ENCODE peak calls at places on chromosomes 11 and 22, in ten cellular contexts. One of them, this sample, is unnamed.

GRCh38 chr11:112315057-112315720 is 54.5 kb upstream of the PLET1 start:
- DNase-seq in GM12865: no peak
- DNase-seq in left lung: no peak
- DNase-seq in CD4-positive, alpha-beta T cell: no peak
- DNase-seq in heart right ventricle: no peak
- DNase-seq in Panc1: no peak
- DNase-seq in foreskin keratinocyte: no peak
- DNase-seq in activated CD8-positive, alpha-beta T cell treated with anti-CD3 and anti-CD28 coated beads for 36 hours: no peak
- DNase-seq in kidney epithelial cell: no peak
- DNase-seq in choroid plexus epithelial cell: no peak
- DNase-seq in this sample: no peak

GRCh38 chr22:22369962-22370265 is 125.3 kb downstream of the VPREB1 start:
- DNase-seq in GM12865: no peak
- DNase-seq in left lung: no peak
- DNase-seq in CD4-positive, alpha-beta T cell: no peak
- DNase-seq in heart right ventricle: no peak
- DNase-seq in Panc1: no peak
- DNase-seq in foreskin keratinocyte: no peak
- DNase-seq in activated CD8-positive, alpha-beta T cell treated with anti-CD3 and anti-CD28 coated beads for 36 hours: no peak
- DNase-seq in kidney epithelial cell: no peak
- DNase-seq in choroid plexus epithelial cell: no peak
- DNase-seq in this sample: no peak

GRCh38 chr11:125674210-125674609 is 6.4 kb downstream of the ACRV1 start:
- DNase-seq in GM12865: no peak
- DNase-seq in left lung: no peak
- DNase-seq in CD4-positive, alpha-beta T cell: no peak
- DNase-seq in heart right ventricle: no peak
- DNase-seq in Panc1: no peak
- DNase-seq in foreskin keratinocyte: no peak
- DNase-seq in activated CD8-positive, alpha-beta T cell treated with anti-CD3 and anti-CD28 coated beads for 36 hours: no peak
- DNase-seq in kidney epithelial cell: no peak
- DNase-seq in choroid plexus epithelial cell: no peak
- DNase-seq in this sample: no peak

GRCh38 chr11:11659567-11660341 is 37.9 kb upstream of the GALNT18 start:
- DNase-seq in GM12865: peak
- DNase-seq in left lung: no peak
- DNase-seq in CD4-positive, alpha-beta T cell: no peak
- DNase-seq in heart right ventricle: no peak
- DNase-seq in Panc1: no peak
- DNase-seq in foreskin keratinocyte: peak
- DNase-seq in activated CD8-positive, alpha-beta T cell treated with anti-CD3 and anti-CD28 coated beads for 36 hours: no peak
- DNase-seq in kidney epithelial cell: no peak
- DNase-seq in choroid plexus epithelial cell: no peak
- DNase-seq in this sample: no peak

GRCh38 chr11:128568166-128568778 is 19.1 kb downstream of the ETS1 start:
- DNase-seq in GM12865: no peak
- DNase-seq in left lung: no peak
- DNase-seq in CD4-positive, alpha-beta T cell: no peak
- DNase-seq in heart right ventricle: peak
- DNase-seq in Panc1: no peak
- DNase-seq in foreskin keratinocyte: no peak
- DNase-seq in activated CD8-positive, alpha-beta T cell treated with anti-CD3 and anti-CD28 coated beads for 36 hours: peak
- DNase-seq in kidney epithelial cell: no peak
- DNase-seq in choroid plexus epithelial cell: no peak
- DNase-seq in this sample: no peak

GRCh38 chr22:37455896-37456295 is 28.6 kb upstream of the ELFN2 start:
- DNase-seq in GM12865: no peak
- DNase-seq in left lung: no peak
- DNase-seq in CD4-positive, alpha-beta T cell: no peak
- DNase-seq in heart right ventricle: no peak
- DNase-seq in Panc1: no peak
- DNase-seq in foreskin keratinocyte: no peak
- DNase-seq in activated CD8-positive, alpha-beta T cell treated with anti-CD3 and anti-CD28 coated beads for 36 hours: no peak
- DNase-seq in kidney epithelial cell: no peak
- DNase-seq in choroid plexus epithelial cell: peak
- DNase-seq in this sample: no peak

GRCh38 chr11:87466228-87466627 is 428.5 kb downstream of the TMEM135 start:
- DNase-seq in GM12865: no peak
- DNase-seq in left lung: no peak
- DNase-seq in CD4-positive, alpha-beta T cell: no peak
- DNase-seq in heart right ventricle: no peak
- DNase-seq in Panc1: no peak
- DNase-seq in foreskin keratinocyte: no peak
- DNase-seq in activated CD8-positive, alpha-beta T cell treated with anti-CD3 and anti-CD28 coated beads for 36 hours: no peak
- DNase-seq in kidney epithelial cell: no peak
- DNase-seq in choroid plexus epithelial cell: no peak
- DNase-seq in this sample: no peak

GRCh38 chr11:115127790-115128189 is 376.4 kb downstream of the CADM1 start:
- DNase-seq in GM12865: no peak
- DNase-seq in left lung: no peak
- DNase-seq in CD4-positive, alpha-beta T cell: no peak
- DNase-seq in heart right ventricle: no peak
- DNase-seq in Panc1: no peak
- DNase-seq in foreskin keratinocyte: peak
- DNase-seq in activated CD8-positive, alpha-beta T cell treated with anti-CD3 and anti-CD28 coated beads for 36 hours: no peak
- DNase-seq in kidney epithelial cell: no peak
- DNase-seq in choroid plexus epithelial cell: no peak
- DNase-seq in this sample: no peak

DNA sequence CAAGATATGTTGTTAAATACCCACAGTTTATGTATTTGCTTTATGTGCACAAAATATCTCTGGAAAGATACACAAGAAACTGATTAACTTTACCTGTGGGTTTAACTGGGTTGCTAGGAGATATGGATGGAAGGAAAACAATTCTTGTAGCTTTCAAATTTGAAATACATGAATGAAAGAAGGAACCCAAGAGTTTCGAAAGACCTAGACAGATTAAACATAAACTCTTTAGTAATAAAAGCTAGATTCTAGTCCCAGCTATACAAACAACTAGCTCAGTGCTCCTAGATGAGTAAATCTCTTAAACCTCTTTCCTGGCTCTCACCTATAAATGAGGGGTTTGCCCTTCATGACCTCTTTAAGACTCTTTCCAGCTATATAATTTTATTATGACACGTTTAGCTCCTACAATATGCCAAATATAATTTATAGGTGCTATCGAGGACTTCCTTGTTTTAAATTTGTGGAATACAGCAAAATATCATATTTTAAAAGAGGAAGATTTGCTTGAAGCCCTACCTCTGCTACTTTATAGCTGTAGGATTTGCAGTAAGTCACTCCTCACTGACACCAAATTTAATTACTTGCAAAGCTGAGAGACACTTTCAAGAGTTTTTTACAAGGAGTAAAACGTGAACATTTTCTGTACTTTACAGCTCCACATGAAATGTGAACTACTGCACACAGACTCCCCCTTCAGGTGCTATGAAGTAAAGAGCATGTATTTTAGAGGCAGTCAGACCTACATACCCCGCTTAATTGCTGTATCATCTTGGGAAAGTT is 50.7 kb downstream of the RRAS2 start:
- DNase-seq in GM12865: peak
- DNase-seq in left lung: no peak
- DNase-seq in CD4-positive, alpha-beta T cell: no peak
- DNase-seq in heart right ventricle: no peak
- DNase-seq in Panc1: no peak
- DNase-seq in foreskin keratinocyte: no peak
- DNase-seq in activated CD8-positive, alpha-beta T cell treated with anti-CD3 and anti-CD28 coated beads for 36 hours: no peak
- DNase-seq in kidney epithelial cell: no peak
- DNase-seq in choroid plexus epithelial cell: peak
- DNase-seq in this sample: peak
- TF ChIP-seq CTCF in GM12865: peak
- TF ChIP-seq CTCF in left lung: peak
- TF ChIP-seq CTCF in CD4-positive, alpha-beta T cell: peak
- TF ChIP-seq CTCF in heart right ventricle: no peak
- TF ChIP-seq CTCF in Panc1: peak
- TF ChIP-seq CTCF in foreskin keratinocyte: peak
- TF ChIP-seq CTCF in activated CD8-positive, alpha-beta T cell treated with anti-CD3 and anti-CD28 coated beads for 36 hours: peak
- TF ChIP-seq CTCF in kidney epithelial cell: peak
- TF ChIP-seq CTCF in choroid plexus epithelial cell: peak
- TF ChIP-seq CTCF in this sample: peak

DNA sequence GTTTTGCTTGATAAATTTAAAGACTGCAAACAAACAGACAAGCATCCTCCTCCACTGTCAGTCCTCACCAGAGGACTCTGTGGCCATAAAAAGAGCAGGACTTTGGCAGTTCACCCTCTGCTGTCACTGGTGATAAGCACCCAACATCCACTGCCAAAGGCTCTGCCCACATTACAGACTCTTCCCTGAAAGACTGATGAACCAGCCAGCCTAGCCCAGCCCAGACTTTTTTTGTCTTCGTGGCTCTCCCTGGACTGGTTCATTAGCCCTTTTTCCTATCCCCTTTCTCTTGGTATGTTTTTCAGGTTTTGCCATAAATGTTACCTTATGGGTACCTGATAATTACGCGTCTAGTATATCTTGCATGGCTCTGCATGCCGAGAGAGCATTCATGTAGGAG is 15.1 kb downstream of the ST14 start:
- DNase-seq in GM12865: no peak
- DNase-seq in left lung: no peak
- DNase-seq in CD4-positive, alpha-beta T cell: no peak
- DNase-seq in heart right ventricle: no peak
- DNase-seq in Panc1: no peak
- DNase-seq in foreskin keratinocyte: no peak
- DNase-seq in activated CD8-positive, alpha-beta T cell treated with anti-CD3 and anti-CD28 coated beads for 36 hours: no peak
- DNase-seq in kidney epithelial cell: no peak
- DNase-seq in choroid plexus epithelial cell: no peak
- DNase-seq in this sample: no peak
- TF ChIP-seq CTCF in GM12865: no peak
- TF ChIP-seq CTCF in left lung: no peak
- TF ChIP-seq CTCF in CD4-positive, alpha-beta T cell: no peak
- TF ChIP-seq CTCF in heart right ventricle: no peak
- TF ChIP-seq CTCF in Panc1: no peak
- TF ChIP-seq CTCF in foreskin keratinocyte: no peak
- TF ChIP-seq CTCF in activated CD8-positive, alpha-beta T cell treated with anti-CD3 and anti-CD28 coated beads for 36 hours: no peak
- TF ChIP-seq CTCF in kidney epithelial cell: no peak
- TF ChIP-seq CTCF in choroid plexus epithelial cell: no peak
- TF ChIP-seq CTCF in this sample: no peak

DNA sequence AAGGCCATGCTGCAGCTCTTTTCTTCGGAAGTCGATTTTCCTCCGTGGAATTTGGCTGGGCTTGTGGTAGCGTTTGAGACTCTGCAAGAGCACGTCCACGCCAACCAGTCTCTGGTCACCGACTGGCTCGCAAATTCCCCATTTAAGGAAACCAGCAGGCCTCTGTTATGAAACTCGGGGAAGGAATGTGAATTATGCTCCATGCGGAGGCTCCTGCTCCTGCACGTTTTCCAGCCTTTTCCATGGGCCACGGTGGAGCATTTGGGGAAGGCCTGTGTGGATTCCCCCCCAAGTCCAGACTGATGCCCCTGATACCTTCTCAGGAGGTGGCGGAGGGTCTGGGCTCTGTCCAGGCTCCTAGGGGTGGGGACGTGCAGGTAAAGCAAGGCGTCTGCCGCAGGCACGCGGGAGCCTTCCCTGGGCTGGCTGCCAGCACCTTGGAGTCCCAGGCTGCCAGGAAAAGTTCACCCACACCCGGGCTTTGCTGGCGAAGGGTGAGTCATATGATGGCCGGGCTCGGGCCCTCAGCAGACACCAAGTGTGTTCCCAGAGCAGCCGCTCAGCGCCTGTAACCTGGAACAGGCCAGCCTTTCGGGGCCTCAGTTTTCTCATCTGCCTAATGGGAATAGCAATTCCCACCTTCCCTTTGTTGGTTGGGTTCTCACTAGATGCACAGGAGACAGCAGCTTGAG is 41.9 kb downstream of the LRP5 start:
- DNase-seq in GM12865: no peak
- DNase-seq in left lung: peak
- DNase-seq in CD4-positive, alpha-beta T cell: no peak
- DNase-seq in heart right ventricle: peak
- DNase-seq in Panc1: peak
- DNase-seq in foreskin keratinocyte: peak
- DNase-seq in activated CD8-positive, alpha-beta T cell treated with anti-CD3 and anti-CD28 coated beads for 36 hours: no peak
- DNase-seq in kidney epithelial cell: peak
- DNase-seq in choroid plexus epithelial cell: peak
- DNase-seq in this sample: no peak
- TF ChIP-seq CTCF in GM12865: no peak
- TF ChIP-seq CTCF in left lung: no peak
- TF ChIP-seq CTCF in CD4-positive, alpha-beta T cell: no peak
- TF ChIP-seq CTCF in heart right ventricle: no peak
- TF ChIP-seq CTCF in Panc1: no peak
- TF ChIP-seq CTCF in foreskin keratinocyte: no peak
- TF ChIP-seq CTCF in activated CD8-positive, alpha-beta T cell treated with anti-CD3 and anti-CD28 coated beads for 36 hours: no peak
- TF ChIP-seq CTCF in kidney epithelial cell: no peak
- TF ChIP-seq CTCF in choroid plexus epithelial cell: no peak
- TF ChIP-seq CTCF in this sample: no peak

GRCh38 chr11:1949302-1949701 is 2.2 kb downstream of the MRPL23 start:
- DNase-seq in GM12865: no peak
- DNase-seq in left lung: no peak
- DNase-seq in CD4-positive, alpha-beta T cell: no peak
- DNase-seq in heart right ventricle: no peak
- DNase-seq in Panc1: no peak
- DNase-seq in foreskin keratinocyte: no peak
- DNase-seq in activated CD8-positive, alpha-beta T cell treated with anti-CD3 and anti-CD28 coated beads for 36 hours: no peak
- DNase-seq in kidney epithelial cell: no peak
- DNase-seq in choroid plexus epithelial cell: no peak
- DNase-seq in this sample: no peak

GRCh38 chr11:1949922-1950321 is 2.8 kb downstream of the MRPL23 start:
- DNase-seq in GM12865: no peak
- DNase-seq in left lung: no peak
- DNase-seq in CD4-positive, alpha-beta T cell: no peak
- DNase-seq in heart right ventricle: no peak
- DNase-seq in Panc1: no peak
- DNase-seq in foreskin keratinocyte: no peak
- DNase-seq in activated CD8-positive, alpha-beta T cell treated with anti-CD3 and anti-CD28 coated beads for 36 hours: no peak
- DNase-seq in kidney epithelial cell: no peak
- DNase-seq in choroid plexus epithelial cell: no peak
- DNase-seq in this sample: no peak

GRCh38 chr11:1952806-1953482 is 5.8 kb downstream of the MRPL23 start:
- DNase-seq in GM12865: no peak
- DNase-seq in left lung: no peak
- DNase-seq in CD4-positive, alpha-beta T cell: no peak
- DNase-seq in heart right ventricle: no peak
- DNase-seq in Panc1: no peak
- DNase-seq in foreskin keratinocyte: no peak
- DNase-seq in activated CD8-positive, alpha-beta T cell treated with anti-CD3 and anti-CD28 coated beads for 36 hours: no peak
- DNase-seq in kidney epithelial cell: no peak
- DNase-seq in choroid plexus epithelial cell: no peak
- DNase-seq in this sample: no peak

GRCh38 chr11:1948389-1948788 is 1.3 kb downstream of the MRPL23 start:
- DNase-seq in GM12865: no peak
- DNase-seq in left lung: no peak
- DNase-seq in CD4-positive, alpha-beta T cell: no peak
- DNase-seq in heart right ventricle: peak
- DNase-seq in Panc1: no peak
- DNase-seq in foreskin keratinocyte: no peak
- DNase-seq in activated CD8-positive, alpha-beta T cell treated with anti-CD3 and anti-CD28 coated beads for 36 hours: no peak
- DNase-seq in kidney epithelial cell: no peak
- DNase-seq in choroid plexus epithelial cell: no peak
- DNase-seq in this sample: no peak

DNA sequence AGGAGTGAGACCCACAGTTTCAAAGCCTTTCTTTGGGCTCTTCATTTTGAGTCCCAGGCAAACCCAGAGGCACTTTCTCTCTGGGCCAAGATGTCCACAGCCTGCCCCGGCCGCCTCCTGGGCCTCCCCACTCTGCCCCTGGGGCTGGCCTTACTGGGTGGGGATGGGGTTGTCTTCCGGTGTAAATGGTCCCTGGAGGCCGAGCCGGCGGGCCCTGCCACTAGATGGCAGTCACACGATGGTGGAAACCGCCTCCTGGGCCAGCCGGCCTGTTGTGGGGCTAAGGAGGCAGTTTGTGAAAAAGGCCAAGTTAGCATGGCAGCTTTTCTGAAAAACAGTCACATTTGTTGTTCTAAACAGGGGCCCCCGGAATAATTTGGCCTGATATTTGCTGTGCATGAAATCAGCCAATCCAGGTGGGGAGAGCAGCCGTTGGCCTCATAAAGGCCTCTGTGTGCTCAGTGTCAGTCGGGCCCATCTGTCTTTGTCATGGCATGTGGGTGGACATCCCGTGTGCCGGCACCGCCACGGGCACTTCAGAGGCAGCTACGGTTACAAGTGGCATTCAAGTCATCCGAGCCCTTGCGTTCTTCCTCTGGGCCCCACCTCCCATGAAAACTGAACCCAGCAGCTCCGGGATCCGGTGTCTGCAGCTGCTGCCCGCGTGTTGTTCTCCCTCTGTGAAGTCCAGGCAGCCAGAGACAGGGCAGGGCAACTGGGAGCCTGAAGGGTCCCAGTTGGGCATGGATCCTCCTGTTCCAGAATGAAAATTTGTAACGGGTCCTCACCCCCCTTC is 6.6 kb downstream of the MRPL23 start:
- DNase-seq in GM12865: no peak
- DNase-seq in left lung: no peak
- DNase-seq in CD4-positive, alpha-beta T cell: no peak
- DNase-seq in heart right ventricle: peak
- DNase-seq in Panc1: no peak
- DNase-seq in foreskin keratinocyte: no peak
- DNase-seq in activated CD8-positive, alpha-beta T cell treated with anti-CD3 and anti-CD28 coated beads for 36 hours: peak
- DNase-seq in kidney epithelial cell: no peak
- DNase-seq in choroid plexus epithelial cell: no peak
- DNase-seq in this sample: no peak
- TF ChIP-seq CTCF in GM12865: no peak
- TF ChIP-seq CTCF in left lung: no peak
- TF ChIP-seq CTCF in CD4-positive, alpha-beta T cell: no peak
- TF ChIP-seq CTCF in heart right ventricle: peak
- TF ChIP-seq CTCF in Panc1: no peak
- TF ChIP-seq CTCF in foreskin keratinocyte: no peak
- TF ChIP-seq CTCF in activated CD8-positive, alpha-beta T cell treated with anti-CD3 and anti-CD28 coated beads for 36 hours: no peak
- TF ChIP-seq CTCF in kidney epithelial cell: no peak
- TF ChIP-seq CTCF in choroid plexus epithelial cell: no peak
- TF ChIP-seq CTCF in this sample: no peak